ENCODE peak calls at places on chromosome 1, in eight cellular contexts. L is pancreas; I is stimulated activated CD8-positive, alpha-beta memory T cell treated with anti-CD3 and anti-CD28 coated beads, Interleukin-2, amount 100 ng/mL, for 48 hours; E is GM12865; S is effector memory CD8-positive, alpha-beta T cell; R is GOT3; J is T-helper 1 cell; G is DMS153. V is an unnamed sample.

GRCh38 chr1:210093461-210093860 is 139.1 kb upstream of the SERTAD4 start:
- DNase-seq in I (no peak), S (no peak), G (no peak), E (no peak), J (no peak), L (no peak), R (no peak), V (no peak)

GRCh38 chr1:163165119-163165518 is 37.6 kb downstream of the RGS5 start:
- DNase-seq in G (no peak), L (no peak), E (no peak), I (no peak), R (no peak), J (no peak), S (no peak), V (no peak)

GRCh38 chr1:208030320-208031091 is 119.6 kb upstream of the CD34 start:
- DNase-seq in E (no peak), G (no peak), R (no peak), I (no peak), S (no peak), J (no peak), L (no peak), V (no peak)

GRCh38 chr1:232904566-232904965 is 45.8 kb upstream of the NTPCR start:
- DNase-seq in G (no peak), S (no peak), L (no peak), R (peak; percentile 30), I (no peak), E (peak; percentile 55), J (no peak), V (no peak)

GRCh38 chr1:86516366-86516765 is 30.5 kb upstream of the CLCA4 start:
- DNase-seq in I (no peak), R (no peak), L (no peak), J (no peak), E (no peak), S (no peak), G (no peak), V (no peak)

GRCh38 chr1:52140633-52141512 is 1.0 kb upstream of the ZFYVE9 start:
- DNase-seq in E (no peak), G (no peak), R (no peak), L (no peak), S (no peak), I (no peak), J (no peak), V (no peak)

GRCh38 chr1:150186789-150187559 is 37.3 kb downstream of the PLEKHO1 start:
- DNase-seq in E (peak; percentile 66), J (no peak), G (peak; percentile 46), L (no peak), I (no peak), R (no peak), S (peak; percentile 33), V (no peak)

GRCh38 chr1:199859525-199859924 is 168.0 kb upstream of the NR5A2 start:
- DNase-seq in I (no peak), L (no peak), R (no peak), E (no peak), J (no peak), S (no peak), G (peak; percentile 18), V (no peak)

GRCh38 chr1:243596441-243597183 is 253.4 kb downstream of the AKT3 start:
- DNase-seq in L (no peak), J (no peak), G (no peak), E (peak; percentile 86), I (no peak), R (no peak), S (peak; percentile 22), V (no peak)

GRCh38 chr1:7948950-7949349 is 8.3 kb upstream of the TNFRSF9 start:
- DNase-seq in L (no peak), I (no peak), J (no peak), E (peak; percentile 26), G (no peak), R (no peak), S (no peak), V (no peak)

GRCh38 chr1:203590559-203590958 is 36.1 kb upstream of the ATP2B4 start:
- DNase-seq in G (no peak), L (no peak), R (no peak), I (no peak), E (no peak), J (no peak), S (no peak), V (no peak)

GRCh38 chr1:12604114-12604874 is 13.7 kb downstream of the DHRS3 start:
- DNase-seq in J (peak; percentile 50), S (peak; percentile 60), E (peak; percentile 71), L (no peak), R (no peak), G (no peak), I (no peak), V (no peak)

GRCh38 chr1:14599173-14599754 is 779 bp downstream of the KAZN start:
- DNase-seq in J (no peak), G (no peak), S (no peak), R (no peak), E (peak; percentile 56), L (no peak), I (no peak), V (peak; percentile 43)

GRCh38 chr1:178768423-178768822 is 43.4 kb downstream of the RALGPS2 start:
- DNase-seq in S (peak; percentile 7), E (peak; percentile 53), R (no peak), G (peak; percentile 34), L (no peak), I (no peak), J (no peak), V (peak; percentile 35)

GRCh38 chr1:192477630-192478029 is 97.9 kb upstream of the RGS1 start:
- DNase-seq in G (peak; percentile 23), J (no peak), I (no peak), S (no peak), R (no peak), L (no peak), E (peak; percentile 49), V (no peak)

GRCh38 chr1:59046730-59047157 is 250.2 kb upstream of the FGGY start:
- DNase-seq in S (peak; percentile 25), R (no peak), L (no peak), J (no peak), E (peak; percentile 88), I (peak; percentile 5), G (no peak), V (no peak)

V was measured in H9.